ENCODE peak calls at places on chromosomes 5 and 9, in ten cellular contexts. S, J, B, K, F, A, E, R, W and G are unnamed samples.

GRCh38 chr5:460413-460700 is 17.4 kb downstream of the EXOC3 start:
- DNase-seq in A (no peak), W (no peak), E (no peak), S (no peak), B (no peak), F (no peak), R (no peak), K (no peak), J (no peak), G (no peak)

GRCh38 chr5:150045512-150045911 is 40.8 kb downstream of the CSF1R start:
- DNase-seq in K (no peak), W (no peak), S (no peak), J (no peak), A (no peak), B (no peak), E (no peak), R (no peak), F (no peak), G (no peak)

GRCh38 chr5:179730356-179730755 is 2.3 kb upstream of the MAML1 start:
- DNase-seq in E (no peak), B (no peak), A (no peak), S (no peak), J (no peak), W (no peak), F (no peak), K (no peak), R (no peak), G (no peak)

GRCh38 chr5:154293219-154293618 is 102.7 kb downstream of the GALNT10 start:
- DNase-seq in K (no peak), B (no peak), J (no peak), R (no peak), E (no peak), W (no peak), F (no peak), S (no peak), A (no peak), G (no peak)

GRCh38 chr5:125059255-125060050 is 313.0 kb upstream of the ZNF608 start:
- DNase-seq in J (no peak), R (no peak), W (no peak), S (no peak), K (no peak), F (no peak), B (no peak), A (no peak), E (no peak), G (no peak)

GRCh38 chr5:143019157-143019556 is 249.0 kb downstream of the ARHGAP26 start:
- DNase-seq in J (no peak), K (no peak), F (no peak), R (no peak), A (no peak), B (no peak), W (no peak), E (no peak), S (peak), G (no peak)

GRCh38 chr5:93578813-93579560 is 2.0 kb downstream of the NR2F1-AS1 start:
- DNase-seq in B (peak), E (no peak), R (no peak), F (no peak), W (no peak), J (no peak), S (peak), K (peak), A (no peak), G (no peak)

GRCh38 chr9:107637421-107638420 is 148.2 kb upstream of the KLF4 start:
- DNase-seq in J (peak), E (peak), W (peak), B (peak), S (no peak), F (no peak), A (no peak), K (peak), R (peak), G (no peak)

GRCh38 chr5:465591-466403 is 22.8 kb downstream of the EXOC3 start:
- DNase-seq in W (no peak), J (no peak), B (no peak), F (no peak), E (no peak), R (no peak), A (no peak), K (no peak), S (no peak), G (no peak)

GRCh38 chr9:14868772-14869583 is 41.2 kb downstream of the FREM1 start:
- DNase-seq in W (no peak), J (no peak), A (no peak), E (no peak), S (no peak), F (no peak), K (no peak), R (no peak), B (no peak), G (no peak)

GRCh38 chr9:129291041-129291501 is 113.0 kb upstream of the IER5L start:
- DNase-seq in A (no peak), S (no peak), R (no peak), K (no peak), B (no peak), E (no peak), F (no peak), J (no peak), W (no peak), G (no peak)

GRCh38 chr9:131915181-131915580 is 164.5 kb downstream of the MED27 start:
- DNase-seq in S (no peak), B (no peak), E (no peak), J (peak), R (peak), W (no peak), K (no peak), A (no peak), F (no peak), G (no peak)

GRCh38 chr9:656918-657583 is 184.4 kb upstream of the DMRT1 start:
- DNase-seq in F (no peak), A (no peak), J (peak), K (no peak), E (no peak), R (no peak), S (peak), B (no peak), W (peak), G (no peak)

GRCh38 chr5:131109540-131110255 is 55.4 kb downstream of the HINT1 start:
- DNase-seq in B (peak), F (peak), E (peak), S (peak), J (peak), K (peak), A (peak), W (peak), R (peak), G (peak)

GRCh38 chr9:129242971-129243561 is 65.0 kb upstream of the IER5L start:
- DNase-seq in W (no peak), B (no peak), S (no peak), F (no peak), J (peak), R (peak), A (no peak), E (no peak), K (no peak), G (no peak)

GRCh38 chr5:79237735-79238560 is 2.0 kb downstream of the JMY start:
- DNase-seq in F (no peak), W (no peak), E (no peak), K (no peak), B (no peak), S (peak), R (no peak), A (no peak), J (peak), G (peak)

GRCh38 chr9:92564982-92565381 is 29.2 kb upstream of the ECM2 start:
- DNase-seq in J (peak), W (no peak), R (no peak), K (no peak), E (no peak), F (no peak), S (no peak), A (no peak), B (no peak), G (no peak)

GRCh38 chr5:149267241-149267973 is 4.3 kb upstream of the AFAP1L1 start:
- DNase-seq in E (no peak), J (peak), R (no peak), B (peak), K (no peak), W (no peak), F (no peak), A (no peak), S (no peak), G (no peak)

GRCh38 chr5:32201140-32201539 is 27.0 kb upstream of the GOLPH3 start:
- DNase-seq in F (no peak), J (peak), E (no peak), K (no peak), A (no peak), S (no peak), R (no peak), W (no peak), B (no peak), G (no peak)

GRCh38 chr9:125674981-125675973 is 31.7 kb downstream of the MAPKAP1 start:
- DNase-seq in R (peak), S (no peak), B (no peak), A (peak), W (no peak), J (peak), F (no peak), K (peak), E (no peak), G (no peak)

GRCh38 chr5:144549580-144549979 is 378.9 kb downstream of the KCTD16 start:
- DNase-seq in B (no peak), E (no peak), K (no peak), S (no peak), R (peak), A (no peak), W (no peak), F (no peak), J (peak), G (no peak)

GRCh38 chr9:138008081-138008841 is 130.7 kb downstream of the CACNA1B start:
- DNase-seq in R (no peak), E (no peak), A (no peak), K (no peak), B (no peak), J (no peak), F (no peak), S (no peak), W (no peak), G (no peak)

GRCh38 chr5:75054110-75054930 is 2.0 kb upstream of the GCNT4 start:
- DNase-seq in W (no peak), A (no peak), E (peak), F (no peak), B (no peak), R (peak), J (peak), S (no peak), K (no peak), G (no peak)

GRCh38 chr9:27377147-27377807 is 80.3 kb upstream of the EQTN start:
- DNase-seq in S (no peak), A (no peak), E (no peak), K (peak), B (no peak), F (no peak), J (no peak), W (no peak), R (no peak), G (no peak)

GRCh38 chr9:70534471-70534870 is 120.0 kb upstream of the KLF9 start:
- DNase-seq in K (no peak), F (no peak), R (peak), S (no peak), E (no peak), B (no peak), W (no peak), A (no peak), J (no peak), G (no peak)

GRCh38 chr9:92968081-92968480 is 20.8 kb downstream of the FGD3 start:
- DNase-seq in J (no peak), B (no peak), S (no peak), R (no peak), A (no peak), F (no peak), W (peak), E (no peak), K (no peak), G (no peak)

GRCh38 chr9:113589890-113590289 is 126.4 kb downstream of the RGS3 start:
- DNase-seq in J (peak), E (no peak), F (no peak), K (no peak), W (peak), R (peak), B (no peak), A (peak), S (peak), G (peak)

GRCh38 chr5:137205237-137205636 is 293.9 kb downstream of the SPOCK1 start:
- DNase-seq in W (no peak), K (no peak), R (no peak), F (no peak), A (no peak), E (no peak), J (peak), S (no peak), B (no peak), G (no peak)

GRCh38 chr9:96156578-96156977 is 145.4 kb downstream of the HSD17B3 start:
- DNase-seq in B (no peak), W (peak), R (no peak), A (no peak), K (no peak), E (no peak), J (no peak), F (no peak), S (no peak), G (no peak)